ENCODE peak calls at places on chromosome 1, in eight cellular contexts. H is AG04450, S is lower lobe of right lung, W is neural progenitor cell, I is GM23248, R is heart right ventricle, F is psoas muscle, G is keratinocyte. C is an unnamed sample.

GRCh38 chr1:91502882-91503184 is 2.2 kb downstream of the CDC7 start:
- DNase-seq in F (no peak), H (no peak), G (no peak), W (peak; percentile 23), R (no peak), I (peak; percentile 29), S (no peak), C (no peak)

GRCh38 chr1:32353431-32353830 is 8.9 kb downstream of the FAM229A start:
- DNase-seq in H (no peak), S (no peak), G (no peak), I (no peak), W (no peak), R (no peak), F (no peak), C (no peak)

GRCh38 chr1:76257823-76258222 is 183.3 kb downstream of the ST6GALNAC3 start:
- DNase-seq in R (no peak), H (no peak), S (no peak), I (no peak), F (no peak), W (no peak), G (no peak), C (no peak)

GRCh38 chr1:10867138-10867721 is 70.8 kb upstream of the CASZ1 start:
- DNase-seq in R (peak; percentile 37), I (peak; percentile 83), G (no peak), S (peak; percentile 74), W (peak; percentile 88), H (no peak), F (peak; percentile 83), C (no peak)

GRCh38 chr1:2825487-2826189 is 24.1 kb upstream of the TTC34 start:
- DNase-seq in F (peak; percentile 26), R (no peak), S (peak; percentile 28), H (no peak), I (no peak), G (no peak), W (no peak), C (no peak)

GRCh38 chr1:158117854-158118691 is 62.6 kb upstream of the CD1D start:
- DNase-seq in R (peak; percentile 28), H (no peak), I (peak; percentile 70), G (no peak), W (peak; percentile 77), S (no peak), F (peak; percentile 62), C (no peak)

GRCh38 chr1:94105957-94106529 is 14.9 kb downstream of the ABCA4 start:
- DNase-seq in R (no peak), I (peak; percentile 34), H (no peak), W (no peak), S (no peak), F (no peak), G (no peak), C (no peak)

GRCh38 chr1:114833421-114833820 is 21.2 kb upstream of the SYCP1 start:
- DNase-seq in H (no peak), G (peak; percentile 23), F (no peak), W (no peak), S (no peak), R (no peak), I (peak; percentile 44), C (no peak)

GRCh38 chr1:233066087-233066486 is 115.7 kb downstream of the NTPCR start:
- DNase-seq in W (no peak), R (no peak), I (no peak), G (no peak), F (no peak), H (no peak), S (no peak), C (no peak)

GRCh38 chr1:20593766-20594165 is 4.9 kb downstream of the CDA start:
- DNase-seq in I (no peak), G (no peak), W (no peak), R (no peak), S (no peak), H (no peak), F (no peak), C (no peak)

GRCh38 chr1:6869002-6869380 is 83.7 kb downstream of the CAMTA1 start:
- DNase-seq in R (no peak), W (peak; percentile 23), G (no peak), S (no peak), I (no peak), H (no peak), F (no peak), C (no peak)
- H3K27ac ChIP-seq in R (no peak overlapping the region), W (peak overlapping the region; percentile 66), G (peak overlapping the region; percentile 69), S (no peak overlapping the region), I (no peak overlapping the region), H (no peak overlapping the region), F (no peak overlapping the region), C (no peak overlapping the region)

GRCh38 chr1:1234180-1234808 is 2.3 kb downstream of the B3GALT6 start:
- DNase-seq in F (no peak), H (no peak), S (no peak), I (no peak), R (no peak), G (no peak), W (no peak), C (no peak)

GRCh38 chr1:1232224-1232800 is at the start of gene B3GALT6:
- DNase-seq in H (no peak), W (no peak), I (no peak), R (no peak), S (peak; percentile 60), F (no peak), G (no peak), C (no peak)

GRCh38 chr1:1233567-1233892 is 1.5 kb downstream of the B3GALT6 start:
- DNase-seq in S (no peak), R (no peak), G (no peak), H (no peak), F (no peak), I (no peak), W (no peak), C (no peak)

GRCh38 chr1:1231400-1232223 is at the start of gene SDF4:
- DNase-seq in S (peak; percentile 98), R (peak; percentile 97), G (no peak), F (peak; percentile 98), I (peak; percentile 99), H (peak; percentile 90), W (peak; percentile 99), C (peak; percentile 88)

DNA sequence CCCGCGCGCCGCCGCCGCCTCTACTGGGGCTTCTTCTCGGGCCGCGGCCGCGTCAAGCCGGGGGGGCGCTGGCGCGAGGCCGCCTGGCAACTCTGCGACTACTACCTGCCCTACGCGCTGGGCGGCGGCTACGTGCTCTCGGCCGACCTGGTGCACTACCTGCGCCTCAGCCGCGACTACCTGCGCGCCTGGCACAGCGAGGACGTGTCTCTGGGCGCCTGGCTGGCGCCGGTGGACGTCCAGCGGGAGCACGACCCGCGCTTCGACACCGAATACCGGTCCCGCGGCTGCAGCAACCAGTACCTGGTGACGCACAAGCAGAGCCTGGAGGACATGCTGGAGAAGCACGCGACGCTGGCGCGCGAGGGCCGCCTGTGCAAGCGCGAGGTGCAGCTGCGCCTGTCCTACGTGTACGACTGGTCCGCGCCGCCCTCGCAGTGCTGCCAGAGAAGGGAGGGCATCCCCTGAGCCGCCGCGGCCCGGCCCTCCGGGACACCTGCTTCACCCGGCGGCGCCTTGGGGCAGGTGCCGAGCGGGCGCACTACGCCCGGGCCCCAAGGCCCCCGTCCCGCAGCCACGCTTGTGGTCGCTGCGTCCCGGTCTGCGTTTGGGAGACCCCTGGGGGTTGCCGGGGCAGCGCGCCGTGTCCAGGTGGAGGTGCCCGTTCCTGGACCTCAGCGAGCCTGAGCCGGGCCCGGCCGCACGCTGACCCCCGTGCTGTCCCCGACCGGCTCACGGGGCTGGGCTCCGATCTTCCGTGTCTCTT is 947 bp downstream of the B3GALT6 start:
- DNase-seq in S (peak; percentile 60), G (no peak), F (no peak), R (no peak), I (no peak), W (no peak), H (no peak), C (no peak)
- H3K4me3 ChIP-seq in S (peak overlapping the region; percentile 49), G (no peak overlapping the region), F (peak overlapping the region; percentile 57), R (peak overlapping the region; percentile 47), I (peak overlapping the region; percentile 59), W (peak overlapping the region; percentile 17), H (no peak overlapping the region), C (no peak overlapping the region)

GRCh38 chr1:8115031-8115768 is 89.1 kb upstream of the ERRFI1 start:
- DNase-seq in H (no peak), G (no peak), R (no peak), S (no peak), W (no peak), I (no peak), F (no peak), C (no peak)

GRCh38 chr1:8116892-8117262 is 90.8 kb upstream of the ERRFI1 start:
- DNase-seq in R (peak; percentile 81), F (peak; percentile 79), S (peak; percentile 63), W (no peak), G (no peak), I (peak; percentile 74), H (peak; percentile 84), C (no peak)

GRCh38 chr1:8120693-8121260 is 94.7 kb upstream of the ERRFI1 start:
- DNase-seq in R (no peak), H (no peak), I (no peak), W (no peak), S (no peak), F (no peak), G (no peak), C (no peak)

GRCh38 chr1:8115769-8116167 is 89.7 kb upstream of the ERRFI1 start:
- DNase-seq in S (no peak), I (no peak), H (no peak), F (no peak), W (no peak), R (no peak), G (no peak), C (no peak)

DNA sequence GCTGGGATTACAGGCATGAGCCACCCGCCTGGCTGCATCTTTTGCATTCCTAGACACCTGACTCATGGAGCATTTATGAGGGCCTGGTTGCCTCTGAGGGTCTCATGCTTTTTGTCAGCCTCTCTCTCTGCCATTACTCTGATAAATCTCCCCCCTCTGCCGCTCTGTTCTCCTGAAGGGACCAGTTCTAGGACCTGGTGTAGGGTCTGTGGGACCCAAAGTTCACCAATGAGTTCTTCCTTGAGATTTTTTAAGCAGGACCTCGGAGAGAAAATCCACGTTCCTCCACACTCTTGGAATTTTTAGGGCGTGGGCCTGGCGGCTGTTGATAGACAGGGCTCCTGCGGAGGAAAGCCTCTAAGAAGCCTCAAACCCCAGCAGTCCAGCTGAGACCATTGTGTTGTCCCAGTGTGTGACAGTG is 91.9 kb upstream of the ERRFI1 start:
- DNase-seq in W (peak; percentile 39), G (no peak), H (no peak), I (no peak), R (no peak), F (no peak), S (no peak), C (no peak)
- H3K27ac ChIP-seq in W (no peak overlapping the region), G (no peak overlapping the region), H (peak overlapping the region; percentile 81), I (no peak overlapping the region), R (peak overlapping the region; percentile 78), F (peak overlapping the region; percentile 42), S (peak overlapping the region; percentile 27), C (no peak overlapping the region)

DNA sequence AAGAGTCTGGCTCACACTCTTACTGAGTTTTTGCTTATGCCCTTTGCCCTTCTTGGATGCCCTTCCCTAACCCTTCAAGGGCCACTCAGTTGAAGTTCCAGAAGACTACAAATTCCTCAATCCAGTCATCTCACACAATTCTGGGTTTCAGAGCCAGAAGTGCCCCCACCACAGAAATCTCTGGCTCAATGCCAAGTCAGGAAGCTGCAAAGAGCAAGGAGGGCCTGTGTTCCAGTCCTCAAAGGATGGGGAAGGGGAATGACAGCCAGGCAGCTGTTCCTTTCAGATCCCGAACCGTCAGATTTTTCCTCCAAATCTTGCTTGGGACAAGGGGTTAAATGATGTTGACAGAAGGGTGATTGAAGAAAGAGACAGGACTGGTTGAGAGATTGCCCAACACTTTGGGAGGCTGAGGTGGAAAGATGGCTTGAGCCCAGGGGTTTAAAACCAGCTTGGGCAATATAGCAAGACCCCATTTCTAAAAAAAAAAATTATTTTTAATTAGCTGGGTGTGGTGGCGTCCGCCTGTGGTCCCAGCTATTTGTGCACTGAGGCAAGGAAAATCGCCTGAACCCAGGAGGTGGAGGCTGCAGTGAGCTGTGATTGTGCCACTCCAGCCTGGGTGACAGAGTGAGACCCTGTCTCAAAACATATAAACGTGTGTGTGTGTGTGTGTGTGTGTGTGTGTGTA is 734 bp upstream of the HPDL start:
- DNase-seq in F (no peak), G (no peak), W (no peak), S (no peak), R (no peak), H (no peak), I (peak; percentile 9), C (no peak)
- H3K4me3 ChIP-seq in F (no peak overlapping the region), G (no peak overlapping the region), W (no peak overlapping the region), S (peak overlapping the region; percentile 58), R (no peak overlapping the region), H (no peak overlapping the region), I (peak overlapping the region; percentile 64), C (no peak overlapping the region)

C was measured in iPS DF 6.9.